ENCODE peak calls at places on chromosomes 11 and 22, in six cellular contexts. One of them, this sample, is unnamed.

GRCh38 chr11:44659641-44660040 is 67.1 kb upstream of the TSPAN18 start:
- DNase-seq in AG04450: no peak
- DNase-seq in OCI-LY7: no peak
- DNase-seq in glutamatergic neuron: no peak
- DNase-seq in stomach: no peak
- DNase-seq in GM13976: no peak
- DNase-seq in this sample: no peak

GRCh38 chr11:44658451-44658850 is 68.3 kb upstream of the TSPAN18 start:
- DNase-seq in AG04450: no peak
- DNase-seq in OCI-LY7: no peak
- DNase-seq in glutamatergic neuron: peak; percentile 53
- DNase-seq in stomach: no peak
- DNase-seq in GM13976: no peak
- DNase-seq in this sample: no peak

GRCh38 chr11:116533186-116533825 is 239.5 kb downstream of the BUD13 start:
- DNase-seq in AG04450: no peak
- DNase-seq in OCI-LY7: no peak
- DNase-seq in glutamatergic neuron: peak; percentile 49
- DNase-seq in stomach: peak; percentile 5
- DNase-seq in GM13976: no peak
- DNase-seq in this sample: no peak

GRCh38 chr22:27461470-27461869 is 340.1 kb downstream of the MN1 start:
- DNase-seq in AG04450: peak; percentile 72
- DNase-seq in OCI-LY7: no peak
- DNase-seq in glutamatergic neuron: no peak
- DNase-seq in stomach: no peak
- DNase-seq in GM13976: no peak
- DNase-seq in this sample: no peak

GRCh38 chr11:76074178-76075112 is 131.9 kb downstream of the WNT11 start:
- DNase-seq in AG04450: no peak
- DNase-seq in OCI-LY7: no peak
- DNase-seq in glutamatergic neuron: no peak
- DNase-seq in stomach: no peak
- DNase-seq in GM13976: no peak
- DNase-seq in this sample: no peak

GRCh38 chr11:117815262-117815803 is 9.2 kb downstream of the FXYD2 start:
- DNase-seq in AG04450: no peak
- DNase-seq in OCI-LY7: peak; percentile 83
- DNase-seq in glutamatergic neuron: no peak
- DNase-seq in stomach: no peak
- DNase-seq in GM13976: peak; percentile 81
- DNase-seq in this sample: no peak

GRCh38 chr11:78801161-78801884 is 226.7 kb upstream of the NARS2 start:
- DNase-seq in AG04450: peak; percentile 86
- DNase-seq in OCI-LY7: no peak
- DNase-seq in glutamatergic neuron: no peak
- DNase-seq in stomach: peak; percentile 69
- DNase-seq in GM13976: no peak
- DNase-seq in this sample: no peak

GRCh38 chr11:125451400-125452124 is 44.5 kb downstream of the FEZ1 start:
- DNase-seq in AG04450: no peak
- DNase-seq in OCI-LY7: no peak
- DNase-seq in glutamatergic neuron: peak; percentile 88
- DNase-seq in stomach: peak; percentile 43
- DNase-seq in GM13976: peak; percentile 54
- DNase-seq in this sample: peak; percentile 52

GRCh38 chr11:103546236-103546635 is 437.0 kb downstream of the DYNC2H1 start:
- DNase-seq in AG04450: no peak
- DNase-seq in OCI-LY7: no peak
- DNase-seq in glutamatergic neuron: no peak
- DNase-seq in stomach: no peak
- DNase-seq in GM13976: no peak
- DNase-seq in this sample: no peak

GRCh38 chr11:107591446-107592236 is 694 bp downstream of the ELMOD1 start:
- DNase-seq in AG04450: no peak
- DNase-seq in OCI-LY7: no peak
- DNase-seq in glutamatergic neuron: peak; percentile 57
- DNase-seq in stomach: no peak
- DNase-seq in GM13976: peak; percentile 55
- DNase-seq in this sample: no peak

GRCh38 chr11:114262681-114263509 is 33.3 kb upstream of the NNMT start:
- DNase-seq in AG04450: no peak
- DNase-seq in OCI-LY7: peak; percentile 50
- DNase-seq in glutamatergic neuron: peak; percentile 56
- DNase-seq in stomach: no peak
- DNase-seq in GM13976: no peak
- DNase-seq in this sample: no peak

GRCh38 chr11:21975242-21975641 is 217.6 kb upstream of the ANO5 start:
- DNase-seq in AG04450: no peak
- DNase-seq in OCI-LY7: no peak
- DNase-seq in glutamatergic neuron: no peak
- DNase-seq in stomach: no peak
- DNase-seq in GM13976: no peak
- DNase-seq in this sample: no peak

GRCh38 chr22:27913162-27913741 is 5.8 kb downstream of the PITPNB start:
- DNase-seq in AG04450: no peak
- DNase-seq in OCI-LY7: peak; percentile 14
- DNase-seq in glutamatergic neuron: no peak
- DNase-seq in stomach: no peak
- DNase-seq in GM13976: no peak
- DNase-seq in this sample: no peak

GRCh38 chr11:66881436-66881835 is 24.6 kb downstream of the LRFN4 start:
- DNase-seq in AG04450: no peak
- DNase-seq in OCI-LY7: no peak
- DNase-seq in glutamatergic neuron: no peak
- DNase-seq in stomach: no peak
- DNase-seq in GM13976: no peak
- DNase-seq in this sample: no peak

GRCh38 chr11:66017354-66017753 is 5.5 kb downstream of the CST6 start:
- DNase-seq in AG04450: no peak
- DNase-seq in OCI-LY7: no peak
- DNase-seq in glutamatergic neuron: no peak
- DNase-seq in stomach: no peak
- DNase-seq in GM13976: no peak
- DNase-seq in this sample: no peak

GRCh38 chr11:35588627-35589026 is 29.6 kb upstream of the FJX1 start:
- DNase-seq in AG04450: no peak
- DNase-seq in OCI-LY7: no peak
- DNase-seq in glutamatergic neuron: no peak
- DNase-seq in stomach: no peak
- DNase-seq in GM13976: no peak
- DNase-seq in this sample: no peak

GRCh38 chr11:83706581-83706980 is 420.4 kb upstream of the CCDC90B start:
- DNase-seq in AG04450: no peak
- DNase-seq in OCI-LY7: no peak
- DNase-seq in glutamatergic neuron: no peak
- DNase-seq in stomach: peak; percentile 27
- DNase-seq in GM13976: no peak
- DNase-seq in this sample: no peak

GRCh38 chr11:68353669-68354068 is 41.3 kb downstream of the LRP5 start:
- DNase-seq in AG04450: no peak
- DNase-seq in OCI-LY7: no peak
- DNase-seq in glutamatergic neuron: no peak
- DNase-seq in stomach: no peak
- DNase-seq in GM13976: no peak
- DNase-seq in this sample: no peak

GRCh38 chr11:57279131-57279530 is 42.1 kb upstream of the APLNR start:
- DNase-seq in AG04450: no peak
- DNase-seq in OCI-LY7: no peak
- DNase-seq in glutamatergic neuron: no peak
- DNase-seq in stomach: no peak
- DNase-seq in GM13976: no peak
- DNase-seq in this sample: no peak

GRCh38 chr11:15673408-15673811 is 558.7 kb downstream of the INSC start:
- DNase-seq in AG04450: no peak
- DNase-seq in OCI-LY7: no peak
- DNase-seq in glutamatergic neuron: no peak
- DNase-seq in stomach: no peak
- DNase-seq in GM13976: no peak
- DNase-seq in this sample: no peak

DNA sequence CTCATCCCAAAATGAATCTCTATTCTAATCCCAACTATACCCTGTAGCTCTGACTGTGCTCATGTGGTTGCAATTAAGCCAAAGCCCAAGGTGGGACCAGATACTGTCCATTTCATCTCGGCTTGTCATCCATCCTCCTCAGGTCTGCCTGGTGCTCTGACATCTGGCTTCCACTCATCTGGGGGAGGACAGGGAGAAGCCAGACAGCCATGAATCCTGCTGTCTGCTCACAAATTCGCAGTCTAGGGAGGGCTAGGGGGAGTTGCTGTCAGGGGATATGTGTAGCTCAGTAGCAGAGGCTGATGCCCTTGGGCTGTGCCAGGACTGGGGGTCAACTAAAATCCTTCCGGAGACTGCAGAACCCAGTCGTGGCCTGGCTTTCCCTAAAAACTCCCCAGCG is 167.1 kb downstream of the ETS1 start:
- DNase-seq in AG04450: no peak
- DNase-seq in OCI-LY7: no peak
- DNase-seq in glutamatergic neuron: no peak
- DNase-seq in stomach: no peak
- DNase-seq in GM13976: no peak
- DNase-seq in this sample: no peak
- TF ChIP-seq CTCF in AG04450: no peak
- TF ChIP-seq CTCF in OCI-LY7: no peak
- TF ChIP-seq CTCF in glutamatergic neuron: no peak
- TF ChIP-seq CTCF in stomach: no peak
- TF ChIP-seq CTCF in GM13976: no peak
- TF ChIP-seq CTCF in this sample: no peak

GRCh38 chr11:14360976-14361375 is 2.0 kb upstream of the RRAS2 start:
- DNase-seq in AG04450: no peak
- DNase-seq in OCI-LY7: no peak
- DNase-seq in glutamatergic neuron: no peak
- DNase-seq in stomach: no peak
- DNase-seq in GM13976: no peak
- DNase-seq in this sample: no peak

GRCh38 chr11:14356342-14356741 is 2.6 kb downstream of the RRAS2 start:
- DNase-seq in AG04450: no peak
- DNase-seq in OCI-LY7: no peak
- DNase-seq in glutamatergic neuron: no peak
- DNase-seq in stomach: no peak
- DNase-seq in GM13976: no peak
- DNase-seq in this sample: no peak

GRCh38 chr11:14359573-14360031 is 619 bp upstream of the RRAS2 start:
- DNase-seq in AG04450: no peak
- DNase-seq in OCI-LY7: no peak
- DNase-seq in glutamatergic neuron: no peak
- DNase-seq in stomach: no peak
- DNase-seq in GM13976: no peak
- DNase-seq in this sample: no peak

GRCh38 chr11:14357843-14358728 is 897 bp downstream of the RRAS2 start:
- DNase-seq in AG04450: no peak
- DNase-seq in OCI-LY7: no peak
- DNase-seq in glutamatergic neuron: peak; percentile 74
- DNase-seq in stomach: peak; percentile 63
- DNase-seq in GM13976: peak; percentile 53
- DNase-seq in this sample: no peak

DNA sequence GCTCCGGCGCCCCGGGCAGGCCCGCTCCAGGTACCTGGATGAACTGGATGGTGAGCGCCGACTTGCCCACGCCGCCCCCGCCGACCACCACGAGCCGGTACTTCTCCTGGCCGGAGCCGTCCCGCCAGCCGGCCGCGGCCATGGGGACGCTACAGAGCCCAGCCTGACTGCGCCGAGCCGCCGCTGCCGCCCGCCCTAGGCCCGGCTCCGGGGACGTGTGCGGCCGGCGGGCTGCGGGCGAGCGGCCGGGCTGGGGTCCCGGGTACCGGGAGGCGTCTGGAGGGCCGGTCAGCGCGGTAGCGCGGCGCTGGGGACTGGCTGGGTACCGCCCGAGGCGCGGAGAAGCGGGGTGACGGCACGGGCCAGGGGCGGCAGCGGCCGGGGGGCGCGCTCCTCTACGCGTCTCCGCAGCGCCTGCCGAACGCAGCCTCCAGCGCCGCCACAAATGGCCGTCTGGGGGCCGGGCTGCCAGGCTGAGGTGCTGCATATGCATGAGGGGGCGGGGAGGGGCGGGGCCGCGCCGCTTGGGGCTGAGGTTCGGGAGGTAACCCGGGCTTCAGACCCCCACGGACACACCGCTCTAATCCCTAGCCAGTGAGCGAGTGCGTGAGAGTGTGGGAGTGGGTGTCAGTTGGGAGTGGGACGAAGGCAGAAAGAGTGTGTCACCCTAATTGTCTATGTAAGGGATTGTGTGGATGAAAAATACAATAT is at the start of gene RRAS2:
- DNase-seq in AG04450: no peak
- DNase-seq in OCI-LY7: no peak
- DNase-seq in glutamatergic neuron: peak; percentile 88
- DNase-seq in stomach: peak; percentile 77
- DNase-seq in GM13976: peak; percentile 90
- DNase-seq in this sample: peak; percentile 52
- TF ChIP-seq CTCF in AG04450: no peak
- TF ChIP-seq CTCF in OCI-LY7: no peak
- TF ChIP-seq CTCF in glutamatergic neuron: no peak
- TF ChIP-seq CTCF in stomach: no peak
- TF ChIP-seq CTCF in GM13976: no peak
- TF ChIP-seq CTCF in this sample: no peak

GRCh38 chr11:28040384-28040783 is 67.6 kb downstream of the KIF18A start:
- DNase-seq in AG04450: no peak
- DNase-seq in OCI-LY7: no peak
- DNase-seq in glutamatergic neuron: no peak
- DNase-seq in stomach: no peak
- DNase-seq in GM13976: no peak
- DNase-seq in this sample: no peak
- TF ChIP-seq CTCF in AG04450: no peak
- TF ChIP-seq CTCF in OCI-LY7: no peak
- TF ChIP-seq CTCF in glutamatergic neuron: no peak
- TF ChIP-seq CTCF in stomach: no peak
- TF ChIP-seq CTCF in GM13976: no peak
- TF ChIP-seq CTCF in this sample: no peak

GRCh38 chr11:32231909-32232493 is 141.1 kb downstream of the RCN1 start:
- DNase-seq in AG04450: no peak
- DNase-seq in OCI-LY7: peak; percentile 14
- DNase-seq in glutamatergic neuron: peak; percentile 56
- DNase-seq in stomach: no peak
- DNase-seq in GM13976: peak; percentile 51
- DNase-seq in this sample: no peak
- TF ChIP-seq CTCF in AG04450: peak; percentile 68
- TF ChIP-seq CTCF in OCI-LY7: peak; percentile 83
- TF ChIP-seq CTCF in glutamatergic neuron: peak; percentile 67
- TF ChIP-seq CTCF in stomach: no peak
- TF ChIP-seq CTCF in GM13976: peak; percentile 73
- TF ChIP-seq CTCF in this sample: no peak

GRCh38 chr22:44926491-44927415 is 83.1 kb downstream of the PHF21B start:
- DNase-seq in AG04450: no peak
- DNase-seq in OCI-LY7: no peak
- DNase-seq in glutamatergic neuron: peak; percentile 15
- DNase-seq in stomach: no peak
- DNase-seq in GM13976: no peak
- DNase-seq in this sample: no peak
- TF ChIP-seq CTCF in AG04450: no peak
- TF ChIP-seq CTCF in OCI-LY7: no peak
- TF ChIP-seq CTCF in glutamatergic neuron: no peak
- TF ChIP-seq CTCF in stomach: no peak
- TF ChIP-seq CTCF in GM13976: no peak
- TF ChIP-seq CTCF in this sample: no peak

DNA sequence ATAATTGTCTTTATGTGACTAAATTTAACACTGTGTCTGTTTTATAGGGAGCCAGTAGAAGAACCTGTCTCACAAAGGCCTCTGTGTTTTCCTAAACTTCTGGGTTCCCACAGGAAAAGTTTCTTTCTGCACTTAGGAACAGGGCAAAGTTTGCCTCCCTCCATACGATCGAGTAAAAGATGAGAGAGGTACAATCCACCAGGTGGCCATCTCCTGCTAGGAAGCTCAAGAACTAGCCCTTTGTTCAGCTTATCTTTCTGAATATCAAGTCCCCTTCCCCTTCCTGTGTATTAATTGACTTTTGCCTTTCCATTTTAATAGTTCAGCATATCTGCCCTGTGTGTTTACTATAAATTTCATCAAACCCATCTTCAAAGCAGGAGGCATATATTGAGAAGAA is 18.0 kb downstream of the CSNK2A3 start:
- DNase-seq in AG04450: no peak
- DNase-seq in OCI-LY7: no peak
- DNase-seq in glutamatergic neuron: no peak
- DNase-seq in stomach: no peak
- DNase-seq in GM13976: no peak
- DNase-seq in this sample: no peak
- TF ChIP-seq CTCF in AG04450: no peak
- TF ChIP-seq CTCF in OCI-LY7: no peak
- TF ChIP-seq CTCF in glutamatergic neuron: no peak
- TF ChIP-seq CTCF in stomach: no peak
- TF ChIP-seq CTCF in GM13976: no peak
- TF ChIP-seq CTCF in this sample: no peak